ENCODE peak calls at places on chromosomes 3 and 15, in nine cellular contexts. One of them, this sample, is unnamed.

GRCh38 chr15:40333922-40334492 is 6.7 kb downstream of the CCDC9B start:
- DNase-seq in bronchial epithelial cell: peak; percentile 63
- DNase-seq in HFF-Myc: no peak
- DNase-seq in cardiac fibroblast: peak; percentile 88
- DNase-seq in ascending aorta: peak; percentile 68
- DNase-seq in tibial artery: peak; percentile 78
- DNase-seq in adrenal gland: peak; percentile 83
- DNase-seq in stomach: no peak
- DNase-seq in transverse colon: peak; percentile 56
- DNase-seq in this sample: peak; percentile 60

GRCh38 chr3:189233225-189233858 is 61.6 kb downstream of the TPRG1 start:
- DNase-seq in cardiac fibroblast: peak; percentile 69
- DNase-seq in adrenal gland: peak; percentile 86
- DNase-seq in HFF-Myc: peak; percentile 22
- DNase-seq in stomach: peak; percentile 47
- DNase-seq in tibial artery: peak; percentile 62
- DNase-seq in ascending aorta: no peak
- DNase-seq in bronchial epithelial cell: peak; percentile 72
- DNase-seq in transverse colon: peak; percentile 64
- DNase-seq in this sample: peak; percentile 24

GRCh38 chr3:132117642-132118041 is 82.8 kb upstream of the CPNE4 start:
- DNase-seq in stomach: no peak
- DNase-seq in adrenal gland: no peak
- DNase-seq in HFF-Myc: no peak
- DNase-seq in ascending aorta: no peak
- DNase-seq in cardiac fibroblast: peak; percentile 13
- DNase-seq in bronchial epithelial cell: peak; percentile 34
- DNase-seq in transverse colon: no peak
- DNase-seq in tibial artery: no peak
- DNase-seq in this sample: no peak

GRCh38 chr3:192372001-192372400 is 355.3 kb downstream of the FGF12 start:
- DNase-seq in adrenal gland: no peak
- DNase-seq in cardiac fibroblast: no peak
- DNase-seq in bronchial epithelial cell: no peak
- DNase-seq in tibial artery: no peak
- DNase-seq in HFF-Myc: no peak
- DNase-seq in ascending aorta: no peak
- DNase-seq in transverse colon: no peak
- DNase-seq in stomach: no peak
- DNase-seq in this sample: no peak

GRCh38 chr15:68644996-68645395 is 66.2 kb downstream of the CORO2B start:
- DNase-seq in stomach: no peak
- DNase-seq in transverse colon: no peak
- DNase-seq in tibial artery: no peak
- DNase-seq in cardiac fibroblast: no peak
- DNase-seq in bronchial epithelial cell: no peak
- DNase-seq in ascending aorta: no peak
- DNase-seq in HFF-Myc: no peak
- DNase-seq in adrenal gland: no peak
- DNase-seq in this sample: no peak

GRCh38 chr15:75809986-75810750 is 33.1 kb upstream of the UBE2Q2 start:
- DNase-seq in transverse colon: peak; percentile 26
- DNase-seq in adrenal gland: peak; percentile 64
- DNase-seq in bronchial epithelial cell: peak; percentile 63
- DNase-seq in HFF-Myc: no peak
- DNase-seq in stomach: peak; percentile 34
- DNase-seq in cardiac fibroblast: peak; percentile 55
- DNase-seq in tibial artery: no peak
- DNase-seq in ascending aorta: no peak
- DNase-seq in this sample: no peak

GRCh38 chr15:74196175-74196574 is 6.4 kb downstream of the STRA6 start:
- DNase-seq in cardiac fibroblast: peak; percentile 81
- DNase-seq in HFF-Myc: no peak
- DNase-seq in adrenal gland: peak; percentile 84
- DNase-seq in bronchial epithelial cell: peak; percentile 65
- DNase-seq in tibial artery: peak; percentile 61
- DNase-seq in ascending aorta: no peak
- DNase-seq in stomach: peak; percentile 65
- DNase-seq in transverse colon: peak; percentile 86
- DNase-seq in this sample: peak; percentile 77

GRCh38 chr3:184687363-184688049 is 24.4 kb downstream of the MAGEF1 start:
- DNase-seq in bronchial epithelial cell: no peak
- DNase-seq in ascending aorta: no peak
- DNase-seq in adrenal gland: peak; percentile 71
- DNase-seq in tibial artery: peak; percentile 39
- DNase-seq in stomach: no peak
- DNase-seq in transverse colon: no peak
- DNase-seq in cardiac fibroblast: no peak
- DNase-seq in HFF-Myc: no peak
- DNase-seq in this sample: no peak

GRCh38 chr3:113649169-113649833 is 47.1 kb downstream of the USF3 start:
- DNase-seq in HFF-Myc: no peak
- DNase-seq in ascending aorta: no peak
- DNase-seq in tibial artery: no peak
- DNase-seq in bronchial epithelial cell: no peak
- DNase-seq in cardiac fibroblast: no peak
- DNase-seq in stomach: no peak
- DNase-seq in transverse colon: no peak
- DNase-seq in adrenal gland: no peak
- DNase-seq in this sample: no peak

GRCh38 chr3:120244834-120245225 is 40.2 kb downstream of the GPR156 start:
- DNase-seq in stomach: no peak
- DNase-seq in ascending aorta: no peak
- DNase-seq in cardiac fibroblast: no peak
- DNase-seq in tibial artery: no peak
- DNase-seq in transverse colon: no peak
- DNase-seq in adrenal gland: no peak
- DNase-seq in bronchial epithelial cell: no peak
- DNase-seq in HFF-Myc: no peak
- DNase-seq in this sample: no peak

GRCh38 chr3:4776399-4776979 is 202.7 kb upstream of the BHLHE40 start:
- DNase-seq in tibial artery: no peak
- DNase-seq in ascending aorta: no peak
- DNase-seq in adrenal gland: no peak
- DNase-seq in HFF-Myc: no peak
- DNase-seq in bronchial epithelial cell: peak; percentile 76
- DNase-seq in transverse colon: no peak
- DNase-seq in stomach: no peak
- DNase-seq in cardiac fibroblast: no peak
- DNase-seq in this sample: no peak

GRCh38 chr3:32238027-32238815 is at the start of gene CMTM8:
- DNase-seq in stomach: peak; percentile 81
- DNase-seq in adrenal gland: no peak
- DNase-seq in tibial artery: peak; percentile 29
- DNase-seq in ascending aorta: no peak
- DNase-seq in HFF-Myc: no peak
- DNase-seq in transverse colon: peak; percentile 76
- DNase-seq in cardiac fibroblast: peak; percentile 24
- DNase-seq in bronchial epithelial cell: peak; percentile 39
- DNase-seq in this sample: no peak

GRCh38 chr3:30098656-30099454 is 507.5 kb upstream of the TGFBR2 start:
- DNase-seq in adrenal gland: no peak
- DNase-seq in transverse colon: no peak
- DNase-seq in ascending aorta: no peak
- DNase-seq in cardiac fibroblast: peak; percentile 57
- DNase-seq in bronchial epithelial cell: peak; percentile 82
- DNase-seq in HFF-Myc: peak; percentile 6
- DNase-seq in stomach: no peak
- DNase-seq in tibial artery: no peak
- DNase-seq in this sample: peak; percentile 48

GRCh38 chr3:135311699-135312098 is 516.6 kb downstream of the EPHB1 start:
- DNase-seq in adrenal gland: no peak
- DNase-seq in stomach: no peak
- DNase-seq in cardiac fibroblast: no peak
- DNase-seq in tibial artery: no peak
- DNase-seq in HFF-Myc: no peak
- DNase-seq in ascending aorta: no peak
- DNase-seq in bronchial epithelial cell: peak; percentile 31
- DNase-seq in transverse colon: no peak
- DNase-seq in this sample: no peak

GRCh38 chr3:58575986-58576652 is 1.1 kb downstream of the FAM107A start:
- DNase-seq in cardiac fibroblast: no peak
- DNase-seq in stomach: no peak
- DNase-seq in bronchial epithelial cell: no peak
- DNase-seq in ascending aorta: no peak
- DNase-seq in HFF-Myc: no peak
- DNase-seq in tibial artery: no peak
- DNase-seq in adrenal gland: no peak
- DNase-seq in transverse colon: no peak
- DNase-seq in this sample: no peak

GRCh38 chr3:58576716-58577115 is 475 bp downstream of the FAM107A start:
- DNase-seq in transverse colon: no peak
- DNase-seq in adrenal gland: no peak
- DNase-seq in bronchial epithelial cell: no peak
- DNase-seq in cardiac fibroblast: no peak
- DNase-seq in HFF-Myc: no peak
- DNase-seq in stomach: no peak
- DNase-seq in tibial artery: no peak
- DNase-seq in ascending aorta: no peak
- DNase-seq in this sample: no peak

GRCh38 chr3:58574682-58575081 is 2.5 kb downstream of the FAM107A start:
- DNase-seq in tibial artery: no peak
- DNase-seq in cardiac fibroblast: no peak
- DNase-seq in adrenal gland: no peak
- DNase-seq in ascending aorta: no peak
- DNase-seq in bronchial epithelial cell: no peak
- DNase-seq in transverse colon: no peak
- DNase-seq in stomach: no peak
- DNase-seq in HFF-Myc: no peak
- DNase-seq in this sample: no peak

GRCh38 chr3:58578873-58579272 is 1.7 kb upstream of the FAM107A start:
- DNase-seq in tibial artery: no peak
- DNase-seq in cardiac fibroblast: no peak
- DNase-seq in transverse colon: no peak
- DNase-seq in bronchial epithelial cell: no peak
- DNase-seq in stomach: no peak
- DNase-seq in HFF-Myc: no peak
- DNase-seq in ascending aorta: no peak
- DNase-seq in adrenal gland: no peak
- DNase-seq in this sample: no peak

GRCh38 chr3:58577269-58577821 is at the start of gene FAM107A:
- DNase-seq in ascending aorta: no peak
- DNase-seq in HFF-Myc: peak; percentile 29
- DNase-seq in transverse colon: peak; percentile 39
- DNase-seq in tibial artery: peak; percentile 62
- DNase-seq in bronchial epithelial cell: peak; percentile 47
- DNase-seq in adrenal gland: peak; percentile 67
- DNase-seq in cardiac fibroblast: peak; percentile 80
- DNase-seq in stomach: peak; percentile 44
- DNase-seq in this sample: peak; percentile 38
- TF ChIP-seq CTCF in ascending aorta: peak; percentile 13
- TF ChIP-seq CTCF in HFF-Myc: peak; percentile 40
- TF ChIP-seq CTCF in transverse colon: no peak
- TF ChIP-seq CTCF in tibial artery: no peak
- TF ChIP-seq CTCF in bronchial epithelial cell: peak; percentile 36
- TF ChIP-seq CTCF in adrenal gland: no peak
- TF ChIP-seq CTCF in cardiac fibroblast: peak; percentile 29
- TF ChIP-seq CTCF in stomach: peak; percentile 6
- TF ChIP-seq CTCF in this sample: peak; percentile 67

DNA sequence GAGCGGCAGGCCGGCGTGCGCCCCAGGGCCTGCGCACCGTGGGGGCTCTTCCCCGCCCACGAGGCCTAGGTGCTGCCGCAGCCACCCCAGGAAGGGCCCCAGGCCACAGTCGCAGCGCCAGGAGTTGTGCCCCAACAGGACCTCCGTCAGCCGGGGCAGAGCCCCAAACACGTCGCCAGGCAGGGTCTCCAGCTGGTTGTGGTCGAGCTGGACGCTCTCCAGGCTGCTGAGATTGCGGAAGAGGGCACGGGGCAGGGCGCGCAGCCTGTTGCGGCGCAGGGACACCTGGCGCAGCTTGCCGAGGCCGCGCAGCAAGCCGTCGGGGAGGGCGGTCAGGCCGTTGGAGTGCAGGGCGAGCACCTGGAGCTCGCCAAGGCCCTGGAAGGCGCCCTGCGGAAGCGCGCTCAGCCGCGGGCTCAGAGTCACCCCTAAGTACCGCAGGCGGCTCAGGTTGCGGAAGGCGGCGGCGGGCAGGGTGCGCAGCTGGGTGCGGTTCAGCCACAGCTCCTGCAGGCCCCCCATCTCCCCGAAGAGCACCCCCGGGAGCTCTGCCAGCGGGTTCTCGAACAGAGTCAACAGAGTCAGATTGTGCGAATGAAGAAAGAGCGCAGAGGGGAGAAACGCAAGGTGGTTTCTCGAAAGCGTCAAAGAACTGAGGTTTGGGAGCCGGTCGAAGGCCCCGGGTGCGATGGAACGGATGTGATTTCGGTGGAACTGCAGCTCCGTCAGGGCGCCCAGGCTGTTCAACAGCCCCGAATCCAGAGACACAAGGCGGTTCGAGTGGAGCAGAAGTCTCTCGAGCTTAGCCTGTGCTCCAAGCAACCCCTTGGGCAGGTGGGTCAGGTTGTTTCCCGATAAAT is 1.9 kb downstream of the GP5 start:
- DNase-seq in adrenal gland: no peak
- DNase-seq in ascending aorta: no peak
- DNase-seq in tibial artery: no peak
- DNase-seq in bronchial epithelial cell: peak; percentile 31
- DNase-seq in HFF-Myc: no peak
- DNase-seq in transverse colon: no peak
- DNase-seq in stomach: no peak
- DNase-seq in cardiac fibroblast: no peak
- DNase-seq in this sample: no peak
- H3K4me3 ChIP-seq in adrenal gland: no peak overlapping the region
- H3K4me3 ChIP-seq in ascending aorta: peak overlapping the region; percentile 53
- H3K4me3 ChIP-seq in tibial artery: peak overlapping the region; percentile 34
- H3K4me3 ChIP-seq in bronchial epithelial cell: peak overlapping the region; percentile 3
- H3K4me3 ChIP-seq in HFF-Myc: no peak overlapping the region
- H3K4me3 ChIP-seq in transverse colon: peak overlapping the region; percentile 24
- H3K4me3 ChIP-seq in stomach: peak overlapping the region; percentile 25
- H3K4me3 ChIP-seq in cardiac fibroblast: no peak overlapping the region
- H3K4me3 ChIP-seq in this sample: no peak overlapping the region

GRCh38 chr3:112635674-112636073 is 5.3 kb downstream of the CCDC80 start:
- DNase-seq in tibial artery: peak; percentile 60
- DNase-seq in adrenal gland: peak; percentile 85
- DNase-seq in bronchial epithelial cell: no peak
- DNase-seq in cardiac fibroblast: peak; percentile 89
- DNase-seq in ascending aorta: no peak
- DNase-seq in transverse colon: peak; percentile 31
- DNase-seq in stomach: no peak
- DNase-seq in HFF-Myc: no peak
- DNase-seq in this sample: no peak
- TF ChIP-seq CTCF in tibial artery: no peak
- TF ChIP-seq CTCF in adrenal gland: no peak
- TF ChIP-seq CTCF in bronchial epithelial cell: no peak
- TF ChIP-seq CTCF in cardiac fibroblast: peak; percentile 17
- TF ChIP-seq CTCF in ascending aorta: no peak
- TF ChIP-seq CTCF in transverse colon: no peak
- TF ChIP-seq CTCF in stomach: no peak
- TF ChIP-seq CTCF in HFF-Myc: no peak
- TF ChIP-seq CTCF in this sample: no peak

GRCh38 chr3:156817931-156818765 is 8.0 kb upstream of the LEKR1 start:
- DNase-seq in cardiac fibroblast: no peak
- DNase-seq in stomach: no peak
- DNase-seq in bronchial epithelial cell: peak; percentile 59
- DNase-seq in transverse colon: no peak
- DNase-seq in tibial artery: no peak
- DNase-seq in adrenal gland: no peak
- DNase-seq in ascending aorta: no peak
- DNase-seq in HFF-Myc: no peak
- DNase-seq in this sample: no peak
- H3K4me3 ChIP-seq in cardiac fibroblast: no peak overlapping the region
- H3K4me3 ChIP-seq in stomach: no peak overlapping the region
- H3K4me3 ChIP-seq in bronchial epithelial cell: no peak overlapping the region
- H3K4me3 ChIP-seq in transverse colon: peak overlapping the region; percentile 65
- H3K4me3 ChIP-seq in tibial artery: no peak overlapping the region
- H3K4me3 ChIP-seq in adrenal gland: no peak overlapping the region
- H3K4me3 ChIP-seq in ascending aorta: no peak overlapping the region
- H3K4me3 ChIP-seq in HFF-Myc: no peak overlapping the region
- H3K4me3 ChIP-seq in this sample: no peak overlapping the region

GRCh38 chr3:52154135-52155094 is at the start of gene POC1A:
- DNase-seq in HFF-Myc: peak; percentile 96
- DNase-seq in adrenal gland: peak; percentile 99
- DNase-seq in ascending aorta: peak; percentile 88
- DNase-seq in transverse colon: peak; percentile 97
- DNase-seq in cardiac fibroblast: peak; percentile 99
- DNase-seq in bronchial epithelial cell: peak; percentile 93
- DNase-seq in tibial artery: peak; percentile 99
- DNase-seq in stomach: peak; percentile 97
- DNase-seq in this sample: peak; percentile 89
- TF ChIP-seq CTCF in HFF-Myc: no peak
- TF ChIP-seq CTCF in adrenal gland: peak; percentile 40
- TF ChIP-seq CTCF in ascending aorta: peak; percentile 10
- TF ChIP-seq CTCF in transverse colon: no peak
- TF ChIP-seq CTCF in cardiac fibroblast: no peak
- TF ChIP-seq CTCF in bronchial epithelial cell: no peak
- TF ChIP-seq CTCF in tibial artery: peak; percentile 25
- TF ChIP-seq CTCF in stomach: no peak
- TF ChIP-seq CTCF in this sample: no peak